ENCODE peak calls at places on chromosomes 1 and 21, in seven cellular contexts. Y is lower leg skin, X is A549, I is aorta, A is fibroblast of mammary gland, F is IMR-90, E is HAP-1. U is an unnamed sample.
A peak's percentile ranks its signal among the peaks of the same experiment; 100 is the strongest.

GRCh38 chr21:15415541-15416261 is 314.1 kb upstream of the USP25 start:
- DNase-seq in Y (no peak), X (no peak), I (no peak), A (peak; percentile 62), F (no peak), E (no peak), U (no peak)

GRCh38 chr1:2518528-2518927 is 7.9 kb downstream of the PANK4 start:
- DNase-seq in Y (no peak), X (no peak), I (no peak), A (no peak), F (no peak), E (no peak), U (no peak)

GRCh38 chr1:229913491-229913890 is 153.5 kb upstream of the GALNT2 start:
- DNase-seq in Y (no peak), X (no peak), I (no peak), A (no peak), F (no peak), E (no peak), U (no peak)

GRCh38 chr1:205229916-205230700 is 2.4 kb downstream of the TMCC2 start:
- DNase-seq in Y (peak; percentile 60), X (no peak), I (no peak), A (no peak), F (no peak), E (no peak), U (no peak)

GRCh38 chr1:179823693-179824092 is 53.9 kb downstream of the TOR1AIP2 start:
- DNase-seq in Y (peak; percentile 21), X (no peak), I (peak; percentile 38), A (no peak), F (no peak), E (no peak), U (no peak)

GRCh38 chr1:223363057-223363855 is 720 bp downstream of the SUSD4 start:
- DNase-seq in Y (no peak), X (peak; percentile 13), I (peak; percentile 81), A (peak; percentile 40), F (peak; percentile 26), E (peak; percentile 26), U (no peak)

GRCh38 chr21:33894736-33895288 is 20.8 kb downstream of the ATP5PO start:
- DNase-seq in Y (peak; percentile 94), X (peak; percentile 61), I (peak; percentile 92), A (peak; percentile 87), F (peak; percentile 89), E (peak; percentile 93), U (peak; percentile 92)

GRCh38 chr21:29182674-29183073 is 52.2 kb downstream of the MAP3K7CL start:
- DNase-seq in Y (no peak), X (no peak), I (no peak), A (no peak), F (peak; percentile 36), E (no peak), U (no peak)

GRCh38 chr1:34865981-34866761 is 6.6 kb upstream of the SMIM12 start:
- DNase-seq in Y (peak; percentile 98), X (peak; percentile 71), I (peak; percentile 97), A (peak; percentile 64), F (peak; percentile 53), E (peak; percentile 91), U (peak; percentile 88)

GRCh38 chr1:203271018-203271743 is 34.1 kb upstream of the BTG2 start:
- DNase-seq in Y (peak; percentile 92), X (peak; percentile 36), I (no peak), A (peak; percentile 69), F (peak; percentile 76), E (peak; percentile 78), U (no peak)

GRCh38 chr1:9250586-9251381 is 16.2 kb downstream of the H6PD start:
- DNase-seq in Y (no peak), X (no peak), I (peak; percentile 63), A (peak; percentile 42), F (peak; percentile 21), E (no peak), U (no peak)

GRCh38 chr1:221979461-221980032 is 237.7 kb upstream of the DUSP10 start:
- DNase-seq in Y (no peak), X (no peak), I (no peak), A (no peak), F (no peak), E (no peak), U (no peak)

GRCh38 chr1:151839457-151840409 is at the start of gene C2CD4D:
- DNase-seq in Y (peak; percentile 91), X (no peak), I (no peak), A (no peak), F (no peak), E (no peak), U (peak; percentile 80)

GRCh38 chr1:203985044-203985443 is 87.9 kb upstream of the SOX13 start:
- DNase-seq in Y (no peak), X (no peak), I (no peak), A (no peak), F (no peak), E (peak; percentile 90), U (peak; percentile 99)

GRCh38 chr1:62076286-62076685 is 118.4 kb upstream of the L1TD1 start:
- DNase-seq in Y (no peak), X (peak; percentile 10), I (no peak), A (peak; percentile 88), F (peak; percentile 63), E (no peak), U (no peak)

GRCh38 chr1:44660176-44660575 is 14.1 kb downstream of the TMEM53 start:
- DNase-seq in Y (no peak), X (no peak), I (no peak), A (no peak), F (no peak), E (no peak), U (no peak)

GRCh38 chr1:237164406-237165352 is 122.7 kb downstream of the RYR2 start:
- DNase-seq in Y (no peak), X (no peak), I (no peak), A (no peak), F (no peak), E (no peak), U (no peak)

GRCh38 chr21:43919871-43920801 is 55.1 kb downstream of the AGPAT3 start:
- DNase-seq in Y (no peak), X (no peak), I (peak; percentile 59), A (no peak), F (peak; percentile 40), E (no peak), U (no peak)

GRCh38 chr21:43922949-43923348 is 57.9 kb downstream of the AGPAT3 start:
- DNase-seq in Y (no peak), X (no peak), I (no peak), A (no peak), F (no peak), E (no peak), U (no peak)

GRCh38 chr21:43923391-43923790 is 58.4 kb downstream of the AGPAT3 start:
- DNase-seq in Y (no peak), X (no peak), I (no peak), A (peak; percentile 43), F (peak; percentile 11), E (no peak), U (no peak)

GRCh38 chr21:43921979-43922945 is 57.2 kb downstream of the AGPAT3 start:
- DNase-seq in Y (no peak), X (no peak), I (no peak), A (peak; percentile 38), F (peak; percentile 26), E (no peak), U (no peak)

GRCh38 chr21:43921602-43921978 is 56.6 kb downstream of the AGPAT3 start:
- DNase-seq in Y (no peak), X (no peak), I (peak; percentile 17), A (no peak), F (no peak), E (no peak), U (no peak)
- H3K4me3 ChIP-seq in Y (no peak overlapping the region), X (no peak overlapping the region), I (no peak overlapping the region), A (no peak overlapping the region), F (no peak overlapping the region), E (no peak overlapping the region), U (no peak overlapping the region)

DNA sequence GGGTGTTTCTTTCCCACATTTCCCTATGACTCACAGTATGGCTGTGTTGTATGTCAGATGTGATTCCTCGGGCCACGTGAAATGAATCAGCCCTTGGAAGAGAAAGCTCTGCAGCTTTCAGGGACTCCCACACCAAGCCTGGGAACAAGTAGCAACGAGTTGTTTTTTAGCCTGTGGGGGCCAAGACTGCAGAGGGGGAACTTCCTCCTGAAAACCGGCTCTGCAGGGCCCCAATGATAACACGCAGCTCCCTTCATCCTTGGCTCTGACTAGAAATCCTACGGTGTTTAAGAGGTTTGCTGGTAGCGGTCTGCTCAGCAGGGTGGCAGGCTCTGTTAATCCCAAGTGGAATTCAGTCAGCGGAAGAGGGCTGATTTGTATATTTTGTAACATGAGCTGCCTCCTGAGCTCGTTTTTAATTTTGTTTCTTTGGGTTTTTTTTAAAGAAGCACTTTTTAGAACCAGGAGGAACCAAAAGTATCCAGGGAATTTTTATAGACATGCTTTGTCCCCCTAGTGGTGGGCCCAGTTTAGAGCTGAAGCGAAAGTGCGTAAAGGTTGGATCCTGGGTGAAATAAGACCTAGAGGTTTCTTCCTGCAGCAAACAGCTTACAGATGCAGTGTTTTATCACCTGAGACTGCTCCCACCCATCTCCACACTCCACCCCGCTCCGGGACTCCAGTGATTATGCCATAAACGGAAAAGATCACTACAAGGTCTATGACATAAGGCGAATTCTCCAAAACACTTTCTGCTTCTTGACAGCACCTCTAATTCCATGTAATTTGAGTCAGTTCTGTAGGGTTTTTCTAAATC is 48.8 kb downstream of the LAMC2 start:
- DNase-seq in Y (peak; percentile 94), X (peak; percentile 70), I (no peak), A (peak; percentile 98), F (peak; percentile 98), E (peak; percentile 81), U (peak; percentile 96)
- H3K4me3 ChIP-seq in Y (no peak overlapping the region), X (peak overlapping the region; percentile 28), I (peak overlapping the region; percentile 68), A (peak overlapping the region; percentile 44), F (peak overlapping the region; percentile 41), E (peak overlapping the region; percentile 8), U (no peak overlapping the region)

DNA sequence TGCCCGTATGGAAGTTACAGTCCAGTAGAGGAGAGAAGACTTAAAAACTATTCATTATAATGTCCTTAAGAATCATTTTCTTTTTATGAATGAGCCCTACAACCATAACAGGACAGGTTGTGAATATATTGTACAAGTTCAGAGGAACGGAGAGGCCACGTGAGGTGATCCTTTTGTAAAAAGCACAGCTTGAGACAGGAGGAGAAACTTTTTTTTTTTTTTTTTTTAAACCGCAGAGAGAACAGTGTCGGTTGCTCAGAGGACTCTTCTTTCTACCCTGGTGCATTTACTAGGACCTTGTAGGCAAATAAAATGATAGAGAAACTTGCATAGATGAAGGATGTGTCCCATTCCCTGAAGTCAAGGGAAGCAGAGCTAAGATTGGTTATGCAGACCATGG is 32.1 kb downstream of the DYRK1A start:
- DNase-seq in Y (no peak), X (no peak), I (no peak), A (no peak), F (no peak), E (no peak), U (no peak)
- H3K4me3 ChIP-seq in Y (no peak overlapping the region), X (no peak overlapping the region), I (no peak overlapping the region), A (no peak overlapping the region), F (no peak overlapping the region), E (no peak overlapping the region), U (no peak overlapping the region)

GRCh38 chr1:8061673-8062386 is 35.7 kb upstream of the ERRFI1 start:
- DNase-seq in Y (no peak), X (no peak), I (no peak), A (peak; percentile 80), F (peak; percentile 82), E (no peak), U (no peak)

GRCh38 chr1:8062861-8063260 is 36.8 kb upstream of the ERRFI1 start:
- DNase-seq in Y (no peak), X (no peak), I (no peak), A (no peak), F (no peak), E (no peak), U (no peak)

GRCh38 chr1:8059161-8059622 is 33.1 kb upstream of the ERRFI1 start:
- DNase-seq in Y (no peak), X (no peak), I (no peak), A (peak; percentile 63), F (peak; percentile 75), E (no peak), U (no peak)

GRCh38 chr1:8063298-8064068 is 37.4 kb upstream of the ERRFI1 start:
- DNase-seq in Y (no peak), X (no peak), I (no peak), A (no peak), F (no peak), E (no peak), U (no peak)

GRCh38 chr1:8061210-8061609 is 35.1 kb upstream of the ERRFI1 start:
- DNase-seq in Y (no peak), X (peak; percentile 88), I (no peak), A (peak; percentile 98), F (peak; percentile 97), E (no peak), U (no peak)
- H3K4me3 ChIP-seq in Y (no peak overlapping the region), X (no peak overlapping the region), I (peak overlapping the region; percentile 54), A (no peak overlapping the region), F (no peak overlapping the region), E (no peak overlapping the region), U (no peak overlapping the region)